ENCODE peak calls at places on chromosomes 3 and 15, in four cellular contexts. W is HL-60, B is SK-N-SH, M is astrocyte of the spinal cord. F is an unnamed sample.

GRCh38 chr15:35112346-35112745 is 27.3 kb upstream of the NANOGP8 start:
- DNase-seq in W (no peak), B (no peak), M (no peak), F (no peak)

GRCh38 chr3:28171962-28172361 is 69.5 kb upstream of the CMC1 start:
- DNase-seq in W (no peak), B (no peak), M (no peak), F (no peak)

GRCh38 chr15:58731756-58732535 is 17.6 kb downstream of the ADAM10 start:
- DNase-seq in W (no peak), B (no peak), M (peak; percentile 74), F (peak; percentile 75)

GRCh38 chr3:195039180-195039843 is 231.6 kb downstream of the XXYLT1 start:
- DNase-seq in W (no peak), B (no peak), M (no peak), F (no peak)

GRCh38 chr15:75673426-75674247 is 25.9 kb downstream of the SNX33 start:
- DNase-seq in W (no peak), B (no peak), M (peak; percentile 66), F (peak; percentile 64)

GRCh38 chr3:99246010-99246654 is 344.6 kb upstream of the DCBLD2 start:
- DNase-seq in W (no peak), B (no peak), M (peak; percentile 57), F (peak; percentile 64)

GRCh38 chr3:99918720-99919119 is 101.1 kb downstream of the CMSS1 start:
- DNase-seq in W (no peak), B (no peak), M (no peak), F (no peak)

GRCh38 chr3:105260385-105260784 is 106.3 kb upstream of the ALCAM start:
- DNase-seq in W (no peak), B (no peak), M (no peak), F (no peak)

GRCh38 chr15:82642656-82643055 is 4.5 kb downstream of the CPEB1 start:
- DNase-seq in W (no peak), B (no peak), M (no peak), F (no peak)

GRCh38 chr3:132378-132777 is 64.2 kb upstream of the CHL1 start:
- DNase-seq in W (no peak), B (no peak), M (no peak), F (no peak)

GRCh38 chr3:155252535-155252934 is 40.9 kb downstream of the STRIT1 start:
- DNase-seq in W (no peak), B (no peak), M (peak; percentile 55), F (peak; percentile 72)

GRCh38 chr15:68408971-68409370 is 23.0 kb downstream of the ITGA11 start:
- DNase-seq in W (no peak), B (no peak), M (no peak), F (no peak)

GRCh38 chr3:70090322-70090913 is 90.9 kb downstream of the SAMMSON start:
- DNase-seq in W (no peak), B (peak; percentile 39), M (peak; percentile 40), F (peak; percentile 24)

GRCh38 chr3:4826237-4827100 is 152.8 kb upstream of the BHLHE40 start:
- DNase-seq in W (no peak), B (no peak), M (peak; percentile 47), F (no peak)

GRCh38 chr3:32421991-32422859 is 30.6 kb downstream of the CMTM7 start:
- DNase-seq in W (no peak), B (peak; percentile 43), M (peak; percentile 85), F (peak; percentile 98)

GRCh38 chr3:96334779-96335178 is 479.6 kb upstream of the EPHA6 start:
- DNase-seq in W (no peak), B (no peak), M (no peak), F (no peak)

GRCh38 chr3:134638385-134639020 is 12.3 kb downstream of the KY start:
- DNase-seq in W (no peak), B (no peak), M (no peak), F (no peak)

GRCh38 chr3:187112934-187113793 is 26.1 kb downstream of the RPL39L start:
- DNase-seq in W (no peak), B (peak; percentile 16), M (peak; percentile 52), F (peak; percentile 40)

GRCh38 chr3:165336786-165337185 is 140.6 kb upstream of the SLITRK3 start:
- DNase-seq in W (no peak), B (no peak), M (peak; percentile 27), F (no peak)

GRCh38 chr3:51934991-51935885 is 6.5 kb downstream of the RRP9 start:
- DNase-seq in W (no peak), B (no peak), M (no peak), F (no peak)

GRCh38 chr3:48372862-48373435 is 930 bp downstream of the FBXW12 start:
- DNase-seq in W (no peak), B (peak; percentile 30), M (no peak), F (no peak)

GRCh38 chr3:192778508-192778907 is 51.2 kb upstream of the FGF12 start:
- DNase-seq in W (no peak), B (no peak), M (no peak), F (no peak)

GRCh38 chr15:80967451-80967850 is 22.2 kb downstream of the MESD start:
- DNase-seq in W (no peak), B (no peak), M (peak; percentile 70), F (no peak)

GRCh38 chr3:38047896-38048295 is 8.9 kb downstream of the DLEC1 start:
- DNase-seq in W (no peak), B (no peak), M (no peak), F (no peak)

GRCh38 chr3:169299897-169300296 is 363.6 kb downstream of the MECOM start:
- DNase-seq in W (no peak), B (no peak), M (no peak), F (no peak)

GRCh38 chr3:134931045-134931775 is 136.2 kb downstream of the EPHB1 start:
- DNase-seq in W (no peak), B (no peak), M (no peak), F (no peak)

GRCh38 chr3:194967126-194968117 is 281.7 kb downstream of the FAM43A start:
- DNase-seq in W (no peak), B (no peak), M (no peak), F (no peak)

GRCh38 chr3:186365202-186365974 is 3.4 kb upstream of the DGKG start:
- DNase-seq in W (peak; percentile 81), B (no peak), M (peak; percentile 35), F (peak; percentile 17)

GRCh38 chr3:144989756-144990155 is 1018.1 kb downstream of the DIPK2A start:
- DNase-seq in W (peak; percentile 38), B (no peak), M (no peak), F (peak; percentile 42)

GRCh38 chr3:4588410-4588809 is 95.3 kb downstream of the ITPR1 start:
- DNase-seq in W (no peak), B (no peak), M (peak; percentile 35), F (peak; percentile 58)

GRCh38 chr15:38320181-38320580 is 67.5 kb downstream of the SPRED1 start:
- DNase-seq in W (no peak), B (no peak), M (peak; percentile 61), F (no peak)

GRCh38 chr15:60477164-60477563 is 1.8 kb downstream of the ICE2 start:
- DNase-seq in W (no peak), B (no peak), M (no peak), F (no peak)

GRCh38 chr3:13645791-13646637 is 97.1 kb downstream of the FBLN2 start:
- DNase-seq in W (no peak), B (no peak), M (no peak), F (no peak)
- H3K4me3 ChIP-seq in W (no peak overlapping the region), B (no peak overlapping the region), M (no peak overlapping the region), F (no peak overlapping the region)

GRCh38 chr15:79088426-79089205 is 2.0 kb downstream of the RASGRF1 start:
- DNase-seq in W (no peak), B (no peak), M (no peak), F (no peak)

GRCh38 chr15:79091204-79091867 is 756 bp upstream of the RASGRF1 start:
- DNase-seq in W (no peak), B (peak; percentile 81), M (peak; percentile 5), F (peak; percentile 16)

GRCh38 chr15:79090487-79091203 is at the start of gene RASGRF1:
- DNase-seq in W (no peak), B (peak; percentile 65), M (peak; percentile 4), F (peak; percentile 12)

GRCh38 chr15:79089890-79090486 is 592 bp downstream of the RASGRF1 start:
- DNase-seq in W (no peak), B (peak; percentile 45), M (peak; percentile 2), F (peak; percentile 15)

GRCh38 chr15:79089331-79089889 is 1.2 kb downstream of the RASGRF1 start:
- DNase-seq in W (no peak), B (peak; percentile 64), M (no peak), F (no peak)
- H3K4me3 ChIP-seq in W (no peak overlapping the region), B (no peak overlapping the region), M (no peak overlapping the region), F (no peak overlapping the region)

DNA sequence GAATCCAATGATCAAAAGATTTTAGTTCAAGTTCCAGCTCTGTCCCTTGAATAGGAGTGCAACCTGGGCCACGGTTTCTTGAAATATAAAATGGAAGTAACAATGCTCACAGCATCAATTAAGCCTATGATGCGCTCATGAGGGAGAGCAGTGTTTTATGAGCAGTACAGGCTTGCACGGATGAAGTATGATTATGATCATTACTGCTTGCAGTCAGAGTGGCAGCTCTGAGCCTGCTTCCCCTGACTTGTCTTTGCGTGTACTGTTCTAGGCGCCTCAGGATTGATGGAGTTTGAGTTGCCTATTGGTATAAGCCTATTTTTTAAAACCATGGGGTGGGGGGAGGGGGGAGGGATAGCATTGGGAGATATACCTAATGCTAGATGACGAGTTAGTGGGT is 37.0 kb downstream of the ITGB5 start:
- DNase-seq in W (no peak), B (no peak), M (peak; percentile 21), F (no peak)
- H3K4me3 ChIP-seq in W (no peak overlapping the region), B (no peak overlapping the region), M (no peak overlapping the region), F (no peak overlapping the region)

GRCh38 chr15:62474021-62474770 is 309.1 kb upstream of the C2CD4B start:
- DNase-seq in W (no peak), B (no peak), M (no peak), F (no peak)

GRCh38 chr15:62476163-62476562 is 311.1 kb upstream of the C2CD4B start:
- DNase-seq in W (no peak), B (no peak), M (no peak), F (no peak)

GRCh38 chr15:62475595-62475994 is 310.5 kb upstream of the C2CD4B start:
- DNase-seq in W (no peak), B (no peak), M (no peak), F (no peak)

GRCh38 chr15:62472616-62473299 is 307.7 kb upstream of the C2CD4B start:
- DNase-seq in W (no peak), B (no peak), M (no peak), F (no peak)

GRCh38 chr15:62474771-62475124 is 309.7 kb upstream of the C2CD4B start:
- DNase-seq in W (no peak), B (no peak), M (no peak), F (no peak)
- H3K4me3 ChIP-seq in W (no peak overlapping the region), B (no peak overlapping the region), M (no peak overlapping the region), F (no peak overlapping the region)

GRCh38 chr3:49906004-49906860 is 2.6 kb upstream of the MST1R start:
- DNase-seq in W (no peak), B (peak; percentile 87), M (peak; percentile 39), F (peak; percentile 63)
- H3K4me3 ChIP-seq in W (no peak overlapping the region), B (peak overlapping the region; percentile 32), M (peak overlapping the region; percentile 18), F (peak overlapping the region; percentile 14)

DNA sequence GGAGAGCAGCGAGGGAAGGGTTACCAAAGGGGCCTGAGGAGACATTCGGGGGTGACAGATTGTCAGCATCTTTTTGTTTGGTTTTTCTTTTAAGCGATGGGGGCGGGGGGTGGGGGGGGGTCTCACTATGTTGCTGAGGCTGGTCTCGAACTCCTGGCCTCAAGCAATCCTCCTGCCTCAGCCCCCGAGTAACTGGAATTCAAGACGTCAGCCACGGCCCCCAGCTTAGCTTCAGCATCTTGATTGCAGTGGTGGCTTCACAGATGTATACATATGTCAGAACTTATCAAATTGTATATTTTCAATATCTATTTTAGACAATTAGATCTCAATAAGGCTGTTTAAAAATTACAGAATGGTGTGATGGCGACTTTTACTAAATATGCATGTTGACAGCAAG is 30.9 kb downstream of the ZDHHC19 start:
- DNase-seq in W (no peak), B (no peak), M (no peak), F (no peak)
- H3K4me3 ChIP-seq in W (no peak overlapping the region), B (no peak overlapping the region), M (no peak overlapping the region), F (no peak overlapping the region)